ENCODE peak calls at places on chromosomes 7 and 10, in seven cellular contexts. One of them, this sample, is unnamed.

GRCh38 chr7:220151-220841 is 27.9 kb downstream of the FAM20C start:
- DNase-seq in activated gamma-delta T cell treated with anti-CD3 and anti-CD28 coated beads, Interleukin-2, amount 50 U/mL, for 16 hours: no peak
- DNase-seq in BE2C: no peak
- DNase-seq in H9: peak; percentile 83
- DNase-seq in astrocyte of the spinal cord: no peak
- DNase-seq in B cell: no peak
- DNase-seq in GM04504: no peak
- DNase-seq in this sample: no peak

GRCh38 chr10:14369881-14370280 is 39.2 kb upstream of the FRMD4A start:
- DNase-seq in H9: no peak
- DNase-seq in B cell: no peak
- DNase-seq in GM04504: no peak
- DNase-seq in activated gamma-delta T cell treated with anti-CD3 and anti-CD28 coated beads, Interleukin-2, amount 50 U/mL, for 16 hours: no peak
- DNase-seq in astrocyte of the spinal cord: no peak
- DNase-seq in BE2C: no peak
- DNase-seq in this sample: no peak

GRCh38 chr10:97494863-97495506 is 3.2 kb downstream of the MMS19 start:
- DNase-seq in BE2C: no peak
- DNase-seq in activated gamma-delta T cell treated with anti-CD3 and anti-CD28 coated beads, Interleukin-2, amount 50 U/mL, for 16 hours: no peak
- DNase-seq in H9: peak; percentile 71
- DNase-seq in GM04504: no peak
- DNase-seq in B cell: no peak
- DNase-seq in astrocyte of the spinal cord: no peak
- DNase-seq in this sample: no peak

GRCh38 chr10:127345231-127345965 is 149.0 kb upstream of the INSYN2A start:
- DNase-seq in GM04504: no peak
- DNase-seq in astrocyte of the spinal cord: no peak
- DNase-seq in activated gamma-delta T cell treated with anti-CD3 and anti-CD28 coated beads, Interleukin-2, amount 50 U/mL, for 16 hours: no peak
- DNase-seq in B cell: no peak
- DNase-seq in H9: no peak
- DNase-seq in BE2C: no peak
- DNase-seq in this sample: no peak

GRCh38 chr10:90865400-90865799 is 6.4 kb upstream of the RPP30 start:
- DNase-seq in astrocyte of the spinal cord: peak; percentile 35
- DNase-seq in H9: no peak
- DNase-seq in GM04504: no peak
- DNase-seq in activated gamma-delta T cell treated with anti-CD3 and anti-CD28 coated beads, Interleukin-2, amount 50 U/mL, for 16 hours: no peak
- DNase-seq in B cell: no peak
- DNase-seq in BE2C: no peak
- DNase-seq in this sample: no peak

GRCh38 chr7:74223711-74224510 is 14.1 kb downstream of the LAT2 start:
- DNase-seq in BE2C: no peak
- DNase-seq in GM04504: no peak
- DNase-seq in H9: no peak
- DNase-seq in B cell: peak; percentile 23
- DNase-seq in activated gamma-delta T cell treated with anti-CD3 and anti-CD28 coated beads, Interleukin-2, amount 50 U/mL, for 16 hours: no peak
- DNase-seq in astrocyte of the spinal cord: no peak
- DNase-seq in this sample: no peak

GRCh38 chr7:46152671-46153070 is 231.6 kb upstream of the IGFBP3 start:
- DNase-seq in activated gamma-delta T cell treated with anti-CD3 and anti-CD28 coated beads, Interleukin-2, amount 50 U/mL, for 16 hours: no peak
- DNase-seq in GM04504: no peak
- DNase-seq in H9: no peak
- DNase-seq in BE2C: no peak
- DNase-seq in B cell: no peak
- DNase-seq in astrocyte of the spinal cord: no peak
- DNase-seq in this sample: no peak

GRCh38 chr10:131968949-131969348 is 12.8 kb downstream of the BNIP3 start:
- DNase-seq in GM04504: no peak
- DNase-seq in activated gamma-delta T cell treated with anti-CD3 and anti-CD28 coated beads, Interleukin-2, amount 50 U/mL, for 16 hours: no peak
- DNase-seq in B cell: no peak
- DNase-seq in BE2C: no peak
- DNase-seq in astrocyte of the spinal cord: no peak
- DNase-seq in H9: no peak
- DNase-seq in this sample: no peak

GRCh38 chr10:112721080-112721698 is 228.9 kb upstream of the TCF7L2 start:
- DNase-seq in GM04504: no peak
- DNase-seq in activated gamma-delta T cell treated with anti-CD3 and anti-CD28 coated beads, Interleukin-2, amount 50 U/mL, for 16 hours: no peak
- DNase-seq in BE2C: peak; percentile 16
- DNase-seq in H9: no peak
- DNase-seq in B cell: no peak
- DNase-seq in astrocyte of the spinal cord: peak; percentile 42
- DNase-seq in this sample: no peak

GRCh38 chr7:26180792-26181198 is 19.8 kb downstream of the HNRNPA2B1 start:
- DNase-seq in activated gamma-delta T cell treated with anti-CD3 and anti-CD28 coated beads, Interleukin-2, amount 50 U/mL, for 16 hours: no peak
- DNase-seq in BE2C: no peak
- DNase-seq in GM04504: no peak
- DNase-seq in H9: no peak
- DNase-seq in B cell: no peak
- DNase-seq in astrocyte of the spinal cord: no peak
- DNase-seq in this sample: no peak

GRCh38 chr7:50092579-50093411 is at the start of gene ZPBP:
- DNase-seq in B cell: peak; percentile 72
- DNase-seq in astrocyte of the spinal cord: peak; percentile 40
- DNase-seq in H9: peak; percentile 70
- DNase-seq in GM04504: no peak
- DNase-seq in BE2C: no peak
- DNase-seq in activated gamma-delta T cell treated with anti-CD3 and anti-CD28 coated beads, Interleukin-2, amount 50 U/mL, for 16 hours: peak; percentile 35
- DNase-seq in this sample: no peak

GRCh38 chr7:31129067-31129466 is 77.0 kb downstream of the ADCYAP1R1 start:
- DNase-seq in GM04504: no peak
- DNase-seq in BE2C: no peak
- DNase-seq in H9: no peak
- DNase-seq in B cell: no peak
- DNase-seq in astrocyte of the spinal cord: no peak
- DNase-seq in activated gamma-delta T cell treated with anti-CD3 and anti-CD28 coated beads, Interleukin-2, amount 50 U/mL, for 16 hours: no peak
- DNase-seq in this sample: no peak

GRCh38 chr7:3537210-3537875 is 236.3 kb downstream of the SDK1 start:
- DNase-seq in GM04504: no peak
- DNase-seq in BE2C: no peak
- DNase-seq in astrocyte of the spinal cord: peak; percentile 68
- DNase-seq in B cell: no peak
- DNase-seq in H9: no peak
- DNase-seq in activated gamma-delta T cell treated with anti-CD3 and anti-CD28 coated beads, Interleukin-2, amount 50 U/mL, for 16 hours: no peak
- DNase-seq in this sample: no peak

GRCh38 chr7:30682131-30683083 is at the start of gene CRHR2:
- DNase-seq in astrocyte of the spinal cord: no peak
- DNase-seq in BE2C: peak; percentile 73
- DNase-seq in activated gamma-delta T cell treated with anti-CD3 and anti-CD28 coated beads, Interleukin-2, amount 50 U/mL, for 16 hours: no peak
- DNase-seq in GM04504: no peak
- DNase-seq in B cell: no peak
- DNase-seq in H9: peak; percentile 70
- DNase-seq in this sample: no peak

GRCh38 chr7:70812511-70812910 is 319.4 kb upstream of the GALNT17 start:
- DNase-seq in GM04504: no peak
- DNase-seq in H9: no peak
- DNase-seq in activated gamma-delta T cell treated with anti-CD3 and anti-CD28 coated beads, Interleukin-2, amount 50 U/mL, for 16 hours: no peak
- DNase-seq in B cell: no peak
- DNase-seq in BE2C: no peak
- DNase-seq in astrocyte of the spinal cord: no peak
- DNase-seq in this sample: no peak

GRCh38 chr7:17299477-17299991 is 1.1 kb downstream of the AHR start:
- DNase-seq in B cell: peak; percentile 55
- DNase-seq in BE2C: no peak
- DNase-seq in astrocyte of the spinal cord: peak; percentile 56
- DNase-seq in GM04504: no peak
- DNase-seq in H9: no peak
- DNase-seq in activated gamma-delta T cell treated with anti-CD3 and anti-CD28 coated beads, Interleukin-2, amount 50 U/mL, for 16 hours: no peak
- DNase-seq in this sample: peak; percentile 23

GRCh38 chr7:745431-745980 is 18.4 kb upstream of the PRKAR1B start:
- DNase-seq in BE2C: no peak
- DNase-seq in H9: no peak
- DNase-seq in B cell: no peak
- DNase-seq in GM04504: no peak
- DNase-seq in astrocyte of the spinal cord: no peak
- DNase-seq in activated gamma-delta T cell treated with anti-CD3 and anti-CD28 coated beads, Interleukin-2, amount 50 U/mL, for 16 hours: no peak
- DNase-seq in this sample: no peak

GRCh38 chr7:126702242-126703016 is 550.3 kb downstream of the GRM8 start:
- DNase-seq in BE2C: no peak
- DNase-seq in GM04504: no peak
- DNase-seq in astrocyte of the spinal cord: no peak
- DNase-seq in activated gamma-delta T cell treated with anti-CD3 and anti-CD28 coated beads, Interleukin-2, amount 50 U/mL, for 16 hours: no peak
- DNase-seq in B cell: no peak
- DNase-seq in H9: no peak
- DNase-seq in this sample: no peak

GRCh38 chr7:149239345-149240143 is at the start of gene ZNF212:
- DNase-seq in H9: peak; percentile 97
- DNase-seq in B cell: peak; percentile 92
- DNase-seq in activated gamma-delta T cell treated with anti-CD3 and anti-CD28 coated beads, Interleukin-2, amount 50 U/mL, for 16 hours: peak; percentile 84
- DNase-seq in astrocyte of the spinal cord: peak; percentile 90
- DNase-seq in BE2C: peak; percentile 94
- DNase-seq in GM04504: peak; percentile 67
- DNase-seq in this sample: peak; percentile 84

GRCh38 chr7:121994625-121995410 is 121.9 kb downstream of the PTPRZ1 start:
- DNase-seq in activated gamma-delta T cell treated with anti-CD3 and anti-CD28 coated beads, Interleukin-2, amount 50 U/mL, for 16 hours: no peak
- DNase-seq in BE2C: peak; percentile 67
- DNase-seq in GM04504: peak; percentile 54
- DNase-seq in astrocyte of the spinal cord: peak; percentile 84
- DNase-seq in H9: peak; percentile 59
- DNase-seq in B cell: no peak
- DNase-seq in this sample: no peak

GRCh38 chr7:11689096-11689495 is 142.9 kb downstream of the THSD7A start:
- DNase-seq in astrocyte of the spinal cord: no peak
- DNase-seq in BE2C: no peak
- DNase-seq in H9: no peak
- DNase-seq in activated gamma-delta T cell treated with anti-CD3 and anti-CD28 coated beads, Interleukin-2, amount 50 U/mL, for 16 hours: no peak
- DNase-seq in GM04504: no peak
- DNase-seq in B cell: no peak
- DNase-seq in this sample: no peak

GRCh38 chr10:126321455-126321854 is 66.8 kb downstream of the ADAM12 start:
- DNase-seq in H9: no peak
- DNase-seq in BE2C: peak; percentile 77
- DNase-seq in B cell: no peak
- DNase-seq in astrocyte of the spinal cord: no peak
- DNase-seq in activated gamma-delta T cell treated with anti-CD3 and anti-CD28 coated beads, Interleukin-2, amount 50 U/mL, for 16 hours: no peak
- DNase-seq in GM04504: no peak
- DNase-seq in this sample: no peak